ENCODE peak calls at places on chromosomes 5 and 9, in five cellular contexts. N, S, V, M and C are unnamed samples.

GRCh38 chr5:132830436-132831094 is at the start of gene SHROOM1:
- DNase-seq in S (peak; percentile 77), M (peak; percentile 53), V (no peak), N (no peak), C (peak; percentile 25)

GRCh38 chr5:90981177-90981576 is 401.9 kb downstream of the ARRDC3 start:
- DNase-seq in S (no peak), M (no peak), V (no peak), N (no peak), C (no peak)

GRCh38 chr5:181223729-181224389 is 778 bp downstream of the TRIM41 start:
- DNase-seq in S (peak; percentile 74), V (no peak), M (no peak), N (no peak), C (no peak)

GRCh38 chr9:98864257-98865180 is 57.0 kb downstream of the GALNT12 start:
- DNase-seq in N (no peak), V (no peak), M (peak; percentile 94), S (peak; percentile 70), C (peak; percentile 62)

GRCh38 chr9:135504262-135505229 is 4.1 kb downstream of the MRPS2 start:
- DNase-seq in N (peak; percentile 80), M (peak; percentile 65), V (no peak), S (peak; percentile 71), C (peak; percentile 57)

GRCh38 chr5:158058208-158058607 is 199.3 kb upstream of the CLINT1 start:
- DNase-seq in N (no peak), S (no peak), M (no peak), V (no peak), C (no peak)

GRCh38 chr5:77776606-77777206 is 567 bp upstream of the TBCA start:
- DNase-seq in N (no peak), M (no peak), V (no peak), S (no peak), C (no peak)

GRCh38 chr9:128341435-128341849 is 1.1 kb downstream of the SLC27A4 start:
- DNase-seq in M (peak; percentile 73), S (peak; percentile 65), N (peak; percentile 56), V (no peak), C (peak; percentile 65)

GRCh38 chr9:136567651-136568287 is 21.9 kb upstream of the NOTCH1 start:
- DNase-seq in V (peak; percentile 79), M (peak; percentile 71), N (no peak), S (peak; percentile 86), C (peak; percentile 60)

GRCh38 chr5:107373511-107374263 is 297.1 kb downstream of the EFNA5 start:
- DNase-seq in V (no peak), S (no peak), M (no peak), N (no peak), C (no peak)

GRCh38 chr9:70407081-70407503 is 7.4 kb downstream of the KLF9 start:
- DNase-seq in M (peak; percentile 98), N (no peak), S (no peak), V (no peak), C (peak; percentile 98)

GRCh38 chr5:120457839-120458507 is 6.1 kb upstream of the PRR16 start:
- DNase-seq in S (peak; percentile 88), N (peak; percentile 66), V (no peak), M (peak; percentile 75), C (peak; percentile 73)

GRCh38 chr5:110854200-110854599 is 115.4 kb downstream of the SLC25A46 start:
- DNase-seq in M (peak; percentile 12), N (no peak), V (no peak), S (no peak), C (peak; percentile 96)

GRCh38 chr5:137954131-137954879 is 65.0 kb downstream of the PKD2L2 start:
- DNase-seq in N (no peak), M (peak; percentile 94), S (no peak), V (peak; percentile 77), C (peak; percentile 97)

GRCh38 chr5:31285025-31285424 is 91.5 kb downstream of the CDH6 start:
- DNase-seq in V (no peak), M (no peak), S (no peak), N (no peak), C (no peak)

GRCh38 chr9:69171517-69171916 is 2.6 kb upstream of the TJP2 start:
- DNase-seq in V (no peak), M (no peak), S (no peak), N (no peak), C (no peak)

GRCh38 chr5:87877495-87877894 is 391.1 kb downstream of the TMEM161B start:
- DNase-seq in S (no peak), N (no peak), M (no peak), V (no peak), C (no peak)

GRCh38 chr5:150503386-150503785 is 4.5 kb upstream of the NDST1 start:
- DNase-seq in N (no peak), S (no peak), V (no peak), M (no peak), C (no peak)

GRCh38 chr9:70696694-70697335 is 282.4 kb upstream of the KLF9 start:
- DNase-seq in N (no peak), M (no peak), V (no peak), S (no peak), C (no peak)

GRCh38 chr5:45399041-45399440 is 297.1 kb downstream of the HCN1 start:
- DNase-seq in S (no peak), M (peak; percentile 32), V (no peak), N (no peak), C (no peak)

GRCh38 chr5:38473008-38473407 is 83.4 kb downstream of the LIFR start:
- DNase-seq in S (no peak), N (no peak), M (no peak), V (no peak), C (no peak)

GRCh38 chr9:77663754-77664153 is 15.6 kb upstream of the GNA14 start:
- DNase-seq in N (no peak), V (no peak), M (peak; percentile 35), S (peak; percentile 36), C (peak; percentile 30)

GRCh38 chr9:122134822-122135528 is 24.6 kb downstream of the NDUFA8 start:
- DNase-seq in V (no peak), N (no peak), M (no peak), S (no peak), C (peak; percentile 42)

GRCh38 chr5:68562308-68562707 is 346.8 kb downstream of the PIK3R1 start:
- DNase-seq in S (peak; percentile 38), N (no peak), M (peak; percentile 58), V (peak; percentile 61), C (peak; percentile 93)

GRCh38 chr9:6566409-6567139 is 79.0 kb downstream of the GLDC start:
- DNase-seq in M (peak; percentile 99), S (no peak), V (peak; percentile 95), N (no peak), C (peak; percentile 98)

GRCh38 chr9:31140316-31140715 is 1244.1 kb upstream of the ACO1 start:
- DNase-seq in S (no peak), N (no peak), V (no peak), M (peak; percentile 59), C (peak; percentile 45)

GRCh38 chr5:45110399-45110798 is 301.7 kb downstream of the MRPS30 start:
- DNase-seq in V (no peak), M (no peak), N (no peak), S (no peak), C (no peak)

GRCh38 chr5:55052383-55052931 is 28.4 kb downstream of the GZMK start:
- DNase-seq in V (no peak), M (peak; percentile 54), S (no peak), N (no peak), C (no peak)

GRCh38 chr5:141785667-141786066 is 92.5 kb downstream of the PCDH1 start:
- DNase-seq in S (no peak), M (no peak), N (no peak), V (no peak), C (no peak)

GRCh38 chr5:141402553-141403328 is at the start of gene PCDHGA9:
- DNase-seq in V (no peak), N (no peak), S (no peak), M (peak; percentile 57), C (peak; percentile 59)

GRCh38 chr9:84775056-84775648 is 105.6 kb downstream of the NTRK2 start:
- DNase-seq in S (no peak), N (no peak), V (no peak), M (no peak), C (no peak)

GRCh38 chr5:179061025-179061424 is 852 bp downstream of the ZNF354C start:
- DNase-seq in M (no peak), S (no peak), N (no peak), V (no peak), C (no peak)
- H3K4me3 ChIP-seq in M (peak overlapping the region; percentile 69), S (peak overlapping the region; percentile 51), N (peak overlapping the region; percentile 74), V (peak overlapping the region; percentile 70), C (peak overlapping the region; percentile 86)

DNA sequence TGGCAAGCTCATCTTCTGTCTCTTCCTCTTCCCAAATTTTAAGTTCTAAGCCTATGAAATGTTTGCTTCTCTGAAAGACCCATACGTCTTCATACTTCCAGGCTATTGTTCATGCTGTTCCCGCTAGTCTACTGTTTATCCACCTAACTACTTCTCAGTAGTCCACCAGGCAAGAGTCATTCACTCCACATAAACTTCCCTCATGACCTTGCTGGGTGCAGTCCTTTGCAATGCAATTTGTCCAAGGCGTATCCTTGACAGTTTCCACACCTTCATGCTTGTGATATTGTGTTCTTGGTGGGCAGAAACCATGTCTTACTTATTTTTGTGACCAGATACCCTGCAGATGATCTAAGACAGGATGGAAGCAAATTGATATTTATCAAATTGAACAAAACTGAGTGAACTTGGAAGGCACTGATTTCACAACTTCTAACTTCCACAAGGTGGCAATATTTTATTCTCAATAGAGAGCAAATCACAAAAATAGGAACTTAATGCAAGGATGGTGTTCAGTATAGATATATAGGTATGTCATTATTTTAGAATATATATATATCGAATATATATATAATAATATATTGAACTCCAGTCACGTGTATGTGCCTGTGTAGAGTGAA is 30.3 kb downstream of the TYRP1 start:
- DNase-seq in S (no peak), M (peak; percentile 58), N (no peak), V (no peak), C (peak; percentile 65)
- TF ChIP-seq CTCF in S (peak; percentile 40), M (peak; percentile 52), N (peak; percentile 61), V (peak; percentile 21), C (peak; percentile 44)

DNA sequence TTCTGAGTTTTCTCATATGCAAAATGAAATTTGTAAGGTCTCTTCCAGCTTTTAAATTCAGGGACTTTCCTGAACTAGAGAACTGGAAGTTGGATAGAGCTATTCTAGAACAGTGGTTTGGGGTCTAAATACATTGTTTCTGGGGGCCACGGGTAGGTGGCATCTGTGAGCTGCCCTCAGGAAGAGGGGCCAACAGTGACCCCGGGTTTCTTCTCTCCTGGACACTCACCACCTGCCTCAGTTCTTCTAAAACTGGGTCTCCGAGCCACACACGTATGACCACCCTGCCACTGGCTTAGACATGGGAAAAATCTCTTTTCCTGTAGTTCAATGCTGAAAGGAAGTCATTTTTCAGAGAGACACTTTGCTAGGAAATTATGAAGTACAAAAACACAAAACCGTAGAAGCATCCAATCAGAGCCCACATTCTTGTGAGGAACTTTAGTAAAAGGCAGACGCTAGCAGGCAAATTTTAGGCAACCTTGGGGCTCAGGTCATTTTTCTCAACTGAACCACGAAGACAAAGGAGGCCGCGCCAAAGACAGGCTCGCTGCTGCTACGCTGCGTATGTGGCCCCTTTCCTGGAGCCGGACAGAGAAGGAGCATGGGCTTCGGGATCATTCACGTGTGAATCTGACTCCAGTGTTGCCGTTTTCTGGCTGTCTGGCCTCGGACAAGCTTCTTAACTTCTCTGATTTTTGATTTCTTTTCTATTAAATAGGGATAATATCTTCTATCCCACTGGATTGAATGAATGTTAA is 50.5 kb upstream of the ZNF366 start:
- DNase-seq in M (no peak), V (no peak), N (no peak), S (no peak), C (no peak)
- H3K4me3 ChIP-seq in M (no peak overlapping the region), V (no peak overlapping the region), N (no peak overlapping the region), S (no peak overlapping the region), C (no peak overlapping the region)

DNA sequence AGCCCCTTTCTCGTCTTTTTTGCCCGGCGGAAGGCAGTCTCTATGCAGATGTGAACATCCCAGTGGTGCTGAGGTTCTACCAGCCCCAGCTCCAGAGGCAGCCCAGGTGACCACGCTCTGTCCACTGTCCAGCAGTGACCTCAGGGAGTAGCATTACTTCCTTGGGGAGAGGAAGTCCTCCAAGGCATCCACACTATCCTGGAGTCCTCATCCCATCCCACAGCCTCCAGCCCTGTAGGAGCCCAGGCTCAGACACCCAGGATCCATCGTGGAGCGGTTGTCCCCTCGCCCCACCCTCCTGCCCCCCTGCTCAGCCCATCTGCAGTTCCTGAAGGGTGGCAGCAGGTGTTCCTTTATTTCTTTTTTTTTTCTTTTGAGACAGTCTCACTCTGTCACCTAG is 294.5 kb upstream of the IRX4 start:
- DNase-seq in V (no peak), M (no peak), S (no peak), N (no peak), C (no peak)
- TF ChIP-seq CTCF in V (no peak), M (no peak), S (no peak), N (no peak), C (no peak)